ENCODE peak calls at places on chromosomes 7 and 10, in six cellular contexts. One of them, this sample, is unnamed.

GRCh38 chr7:11416641-11417040 is 415.4 kb downstream of the THSD7A start:
- DNase-seq in hippocampal formation: no peak
- DNase-seq in HEK293T: no peak
- DNase-seq in activated T-cell treated with anti-CD3 and anti-CD28 coated beads for 24 hours: no peak
- DNase-seq in NCI-H1092: no peak
- DNase-seq in mesendoderm: no peak
- DNase-seq in this sample: no peak

GRCh38 chr7:37698271-37698670 is 14.7 kb downstream of the GPR141 start:
- DNase-seq in activated T-cell treated with anti-CD3 and anti-CD28 coated beads for 24 hours: no peak
- DNase-seq in mesendoderm: peak; percentile 6
- DNase-seq in HEK293T: no peak
- DNase-seq in NCI-H1092: no peak
- DNase-seq in hippocampal formation: no peak
- DNase-seq in this sample: no peak

GRCh38 chr7:147937428-147937827 is 653.1 kb upstream of the C7orf33 start:
- DNase-seq in NCI-H1092: no peak
- DNase-seq in mesendoderm: no peak
- DNase-seq in hippocampal formation: no peak
- DNase-seq in activated T-cell treated with anti-CD3 and anti-CD28 coated beads for 24 hours: no peak
- DNase-seq in HEK293T: no peak
- DNase-seq in this sample: no peak

GRCh38 chr7:130114374-130114773 is 44.0 kb downstream of the KLHDC10 start:
- DNase-seq in activated T-cell treated with anti-CD3 and anti-CD28 coated beads for 24 hours: no peak
- DNase-seq in mesendoderm: no peak
- DNase-seq in hippocampal formation: no peak
- DNase-seq in HEK293T: no peak
- DNase-seq in NCI-H1092: no peak
- DNase-seq in this sample: no peak

GRCh38 chr7:17362439-17363095 is 64.1 kb downstream of the AHR start:
- DNase-seq in hippocampal formation: no peak
- DNase-seq in activated T-cell treated with anti-CD3 and anti-CD28 coated beads for 24 hours: no peak
- DNase-seq in mesendoderm: no peak
- DNase-seq in NCI-H1092: no peak
- DNase-seq in HEK293T: no peak
- DNase-seq in this sample: no peak

GRCh38 chr10:124354411-124355382 is 64.0 kb downstream of the OAT start:
- DNase-seq in activated T-cell treated with anti-CD3 and anti-CD28 coated beads for 24 hours: peak; percentile 25
- DNase-seq in hippocampal formation: no peak
- DNase-seq in NCI-H1092: no peak
- DNase-seq in mesendoderm: peak; percentile 55
- DNase-seq in HEK293T: peak; percentile 78
- DNase-seq in this sample: no peak

GRCh38 chr10:44799971-44800370 is 111.2 kb upstream of the TMEM72 start:
- DNase-seq in HEK293T: no peak
- DNase-seq in NCI-H1092: no peak
- DNase-seq in mesendoderm: no peak
- DNase-seq in hippocampal formation: no peak
- DNase-seq in activated T-cell treated with anti-CD3 and anti-CD28 coated beads for 24 hours: no peak
- DNase-seq in this sample: no peak

GRCh38 chr10:106519376-106520035 is 645.0 kb downstream of the SORCS1 start:
- DNase-seq in NCI-H1092: no peak
- DNase-seq in hippocampal formation: no peak
- DNase-seq in activated T-cell treated with anti-CD3 and anti-CD28 coated beads for 24 hours: no peak
- DNase-seq in mesendoderm: no peak
- DNase-seq in HEK293T: no peak
- DNase-seq in this sample: no peak

GRCh38 chr10:100894589-100895294 is 18.0 kb upstream of the SLF2 start:
- DNase-seq in activated T-cell treated with anti-CD3 and anti-CD28 coated beads for 24 hours: no peak
- DNase-seq in hippocampal formation: no peak
- DNase-seq in HEK293T: no peak
- DNase-seq in mesendoderm: no peak
- DNase-seq in NCI-H1092: no peak
- DNase-seq in this sample: no peak

GRCh38 chr10:14953452-14954000 is 370 bp downstream of the DCLRE1C start:
- DNase-seq in hippocampal formation: no peak
- DNase-seq in mesendoderm: peak; percentile 61
- DNase-seq in activated T-cell treated with anti-CD3 and anti-CD28 coated beads for 24 hours: no peak
- DNase-seq in NCI-H1092: no peak
- DNase-seq in HEK293T: peak; percentile 48
- DNase-seq in this sample: no peak

GRCh38 chr7:130154501-130155317 is 50.5 kb downstream of the TMEM209 start:
- DNase-seq in NCI-H1092: peak; percentile 94
- DNase-seq in mesendoderm: peak; percentile 57
- DNase-seq in hippocampal formation: no peak
- DNase-seq in activated T-cell treated with anti-CD3 and anti-CD28 coated beads for 24 hours: no peak
- DNase-seq in HEK293T: peak; percentile 36
- DNase-seq in this sample: peak; percentile 92

GRCh38 chr10:96740579-96741281 is 20.4 kb upstream of the PIK3AP1 start:
- DNase-seq in mesendoderm: no peak
- DNase-seq in activated T-cell treated with anti-CD3 and anti-CD28 coated beads for 24 hours: no peak
- DNase-seq in NCI-H1092: no peak
- DNase-seq in hippocampal formation: no peak
- DNase-seq in HEK293T: no peak
- DNase-seq in this sample: no peak

GRCh38 chr7:124655990-124656389 is 109.6 kb downstream of the GPR37 start:
- DNase-seq in NCI-H1092: peak; percentile 45
- DNase-seq in activated T-cell treated with anti-CD3 and anti-CD28 coated beads for 24 hours: no peak
- DNase-seq in hippocampal formation: no peak
- DNase-seq in mesendoderm: no peak
- DNase-seq in HEK293T: no peak
- DNase-seq in this sample: no peak

GRCh38 chr7:34748244-34749039 is 90.4 kb downstream of the NPSR1 start:
- DNase-seq in NCI-H1092: peak; percentile 95
- DNase-seq in mesendoderm: peak; percentile 73
- DNase-seq in hippocampal formation: no peak
- DNase-seq in HEK293T: no peak
- DNase-seq in activated T-cell treated with anti-CD3 and anti-CD28 coated beads for 24 hours: no peak
- DNase-seq in this sample: no peak

GRCh38 chr10:121154846-121155245 is 303.7 kb downstream of the WDR11 start:
- DNase-seq in mesendoderm: no peak
- DNase-seq in HEK293T: no peak
- DNase-seq in hippocampal formation: peak; percentile 97
- DNase-seq in activated T-cell treated with anti-CD3 and anti-CD28 coated beads for 24 hours: no peak
- DNase-seq in NCI-H1092: no peak
- DNase-seq in this sample: no peak

GRCh38 chr10:109341986-109342385 is 581.3 kb downstream of the XPNPEP1 start:
- DNase-seq in HEK293T: no peak
- DNase-seq in mesendoderm: no peak
- DNase-seq in NCI-H1092: no peak
- DNase-seq in activated T-cell treated with anti-CD3 and anti-CD28 coated beads for 24 hours: no peak
- DNase-seq in hippocampal formation: no peak
- DNase-seq in this sample: no peak

GRCh38 chr7:148275359-148275890 is 315.1 kb upstream of the C7orf33 start:
- DNase-seq in HEK293T: no peak
- DNase-seq in NCI-H1092: no peak
- DNase-seq in mesendoderm: no peak
- DNase-seq in hippocampal formation: no peak
- DNase-seq in activated T-cell treated with anti-CD3 and anti-CD28 coated beads for 24 hours: no peak
- DNase-seq in this sample: no peak

GRCh38 chr7:151238924-151239836 is 6.9 kb downstream of the CHPF2 start:
- DNase-seq in hippocampal formation: no peak
- DNase-seq in mesendoderm: no peak
- DNase-seq in NCI-H1092: no peak
- DNase-seq in HEK293T: no peak
- DNase-seq in activated T-cell treated with anti-CD3 and anti-CD28 coated beads for 24 hours: no peak
- DNase-seq in this sample: no peak

GRCh38 chr7:2276107-2276506 is 34.1 kb downstream of the NUDT1 start:
- DNase-seq in mesendoderm: no peak
- DNase-seq in hippocampal formation: no peak
- DNase-seq in NCI-H1092: no peak
- DNase-seq in HEK293T: no peak
- DNase-seq in activated T-cell treated with anti-CD3 and anti-CD28 coated beads for 24 hours: no peak
- DNase-seq in this sample: no peak

GRCh38 chr7:88224596-88225275 is 4.9 kb upstream of the SRI start:
- DNase-seq in NCI-H1092: no peak
- DNase-seq in mesendoderm: no peak
- DNase-seq in activated T-cell treated with anti-CD3 and anti-CD28 coated beads for 24 hours: no peak
- DNase-seq in hippocampal formation: no peak
- DNase-seq in HEK293T: no peak
- DNase-seq in this sample: no peak

GRCh38 chr7:1555046-1555812 is 776 bp downstream of the TMEM184A start:
- DNase-seq in mesendoderm: peak; percentile 94
- DNase-seq in activated T-cell treated with anti-CD3 and anti-CD28 coated beads for 24 hours: no peak
- DNase-seq in hippocampal formation: no peak
- DNase-seq in NCI-H1092: peak; percentile 28
- DNase-seq in HEK293T: no peak
- DNase-seq in this sample: peak; percentile 52

GRCh38 chr10:44569193-44570091 is 184.5 kb upstream of the CXCL12 start:
- DNase-seq in activated T-cell treated with anti-CD3 and anti-CD28 coated beads for 24 hours: no peak
- DNase-seq in NCI-H1092: no peak
- DNase-seq in mesendoderm: no peak
- DNase-seq in hippocampal formation: no peak
- DNase-seq in HEK293T: no peak
- DNase-seq in this sample: no peak

GRCh38 chr10:62450905-62451605 is 76.9 kb downstream of the ZNF365 start:
- DNase-seq in mesendoderm: no peak
- DNase-seq in activated T-cell treated with anti-CD3 and anti-CD28 coated beads for 24 hours: no peak
- DNase-seq in NCI-H1092: no peak
- DNase-seq in hippocampal formation: no peak
- DNase-seq in HEK293T: no peak
- DNase-seq in this sample: no peak

GRCh38 chr10:110456046-110456445 is 41.7 kb upstream of the DUSP5 start:
- DNase-seq in hippocampal formation: no peak
- DNase-seq in activated T-cell treated with anti-CD3 and anti-CD28 coated beads for 24 hours: no peak
- DNase-seq in NCI-H1092: no peak
- DNase-seq in HEK293T: no peak
- DNase-seq in mesendoderm: no peak
- DNase-seq in this sample: no peak

GRCh38 chr10:29381230-29381563 is 92.3 kb downstream of the LYZL1 start:
- DNase-seq in hippocampal formation: no peak
- DNase-seq in HEK293T: no peak
- DNase-seq in NCI-H1092: no peak
- DNase-seq in activated T-cell treated with anti-CD3 and anti-CD28 coated beads for 24 hours: no peak
- DNase-seq in mesendoderm: peak; percentile 66
- DNase-seq in this sample: no peak

GRCh38 chr10:114402871-114403544 is 1.3 kb downstream of the AFAP1L2 start:
- DNase-seq in mesendoderm: peak; percentile 64
- DNase-seq in hippocampal formation: no peak
- DNase-seq in activated T-cell treated with anti-CD3 and anti-CD28 coated beads for 24 hours: no peak
- DNase-seq in NCI-H1092: no peak
- DNase-seq in HEK293T: no peak
- DNase-seq in this sample: no peak

GRCh38 chr10:133039107-133039822 is 48.5 kb upstream of the ADGRA1 start:
- DNase-seq in NCI-H1092: no peak
- DNase-seq in HEK293T: no peak
- DNase-seq in activated T-cell treated with anti-CD3 and anti-CD28 coated beads for 24 hours: no peak
- DNase-seq in hippocampal formation: no peak
- DNase-seq in mesendoderm: peak; percentile 42
- DNase-seq in this sample: no peak

GRCh38 chr7:148622887-148623585 is 32.5 kb downstream of the C7orf33 start:
- DNase-seq in mesendoderm: peak; percentile 22
- DNase-seq in activated T-cell treated with anti-CD3 and anti-CD28 coated beads for 24 hours: no peak
- DNase-seq in NCI-H1092: peak; percentile 78
- DNase-seq in hippocampal formation: peak; percentile 34
- DNase-seq in HEK293T: peak; percentile 55
- DNase-seq in this sample: peak; percentile 80

This sample was measured in NCI-H524 treated with DMSO at 0.1 percent for 48 hours.